ENCODE peak calls at places on chromosome 4, in eight cellular contexts. One of them, this sample, is unnamed.

GRCh38 chr4:137125011-137125410 is 407.3 kb downstream of the PCDH18 start:
- DNase-seq in body of pancreas: peak; percentile 10
- DNase-seq in psoas muscle: peak; percentile 28
- DNase-seq in pancreas: no peak
- DNase-seq in choroid plexus epithelial cell: peak; percentile 10
- DNase-seq in A549: no peak
- DNase-seq in testis: no peak
- DNase-seq in NB4: peak; percentile 8
- DNase-seq in this sample: no peak

GRCh38 chr4:52957791-52958190 is 95.7 kb downstream of the RASL11B start:
- DNase-seq in body of pancreas: no peak
- DNase-seq in psoas muscle: no peak
- DNase-seq in pancreas: no peak
- DNase-seq in choroid plexus epithelial cell: peak; percentile 45
- DNase-seq in A549: no peak
- DNase-seq in testis: no peak
- DNase-seq in NB4: no peak
- DNase-seq in this sample: no peak

GRCh38 chr4:26557164-26557563 is 26.7 kb upstream of the TBC1D19 start:
- DNase-seq in body of pancreas: no peak
- DNase-seq in psoas muscle: no peak
- DNase-seq in pancreas: no peak
- DNase-seq in choroid plexus epithelial cell: peak; percentile 84
- DNase-seq in A549: no peak
- DNase-seq in testis: no peak
- DNase-seq in NB4: no peak
- DNase-seq in this sample: no peak

GRCh38 chr4:155953151-155954117 is at the start of gene CTSO:
- DNase-seq in body of pancreas: peak; percentile 80
- DNase-seq in psoas muscle: peak; percentile 85
- DNase-seq in pancreas: peak; percentile 89
- DNase-seq in choroid plexus epithelial cell: peak; percentile 92
- DNase-seq in A549: peak; percentile 44
- DNase-seq in testis: peak; percentile 84
- DNase-seq in NB4: peak; percentile 53
- DNase-seq in this sample: peak; percentile 52

GRCh38 chr4:106256190-106256589 is 59.8 kb downstream of the TBCK start:
- DNase-seq in body of pancreas: no peak
- DNase-seq in psoas muscle: peak; percentile 41
- DNase-seq in pancreas: peak; percentile 44
- DNase-seq in choroid plexus epithelial cell: no peak
- DNase-seq in A549: no peak
- DNase-seq in testis: no peak
- DNase-seq in NB4: no peak
- DNase-seq in this sample: no peak

GRCh38 chr4:145828802-145829485 is 109.7 kb downstream of the ZNF827 start:
- DNase-seq in body of pancreas: no peak
- DNase-seq in psoas muscle: no peak
- DNase-seq in pancreas: no peak
- DNase-seq in choroid plexus epithelial cell: no peak
- DNase-seq in A549: no peak
- DNase-seq in testis: no peak
- DNase-seq in NB4: no peak
- DNase-seq in this sample: peak; percentile 61

GRCh38 chr4:128285085-128286023 is 2.3 kb downstream of the PGRMC2 start:
- DNase-seq in body of pancreas: peak; percentile 35
- DNase-seq in psoas muscle: no peak
- DNase-seq in pancreas: no peak
- DNase-seq in choroid plexus epithelial cell: no peak
- DNase-seq in A549: no peak
- DNase-seq in testis: no peak
- DNase-seq in NB4: no peak
- DNase-seq in this sample: no peak

GRCh38 chr4:137509855-137510282 is 22.4 kb downstream of the PCDH18 start:
- DNase-seq in body of pancreas: no peak
- DNase-seq in psoas muscle: no peak
- DNase-seq in pancreas: no peak
- DNase-seq in choroid plexus epithelial cell: peak; percentile 45
- DNase-seq in A549: no peak
- DNase-seq in testis: no peak
- DNase-seq in NB4: no peak
- DNase-seq in this sample: no peak

GRCh38 chr4:40475609-40476008 is 140.5 kb downstream of the CHRNA9 start:
- DNase-seq in body of pancreas: peak; percentile 52
- DNase-seq in psoas muscle: no peak
- DNase-seq in pancreas: no peak
- DNase-seq in choroid plexus epithelial cell: no peak
- DNase-seq in A549: peak; percentile 25
- DNase-seq in testis: no peak
- DNase-seq in NB4: no peak
- DNase-seq in this sample: no peak

GRCh38 chr4:68466185-68466584 is 18.9 kb downstream of the TMPRSS11E start:
- DNase-seq in body of pancreas: no peak
- DNase-seq in psoas muscle: no peak
- DNase-seq in pancreas: no peak
- DNase-seq in choroid plexus epithelial cell: peak; percentile 58
- DNase-seq in A549: no peak
- DNase-seq in testis: no peak
- DNase-seq in NB4: no peak
- DNase-seq in this sample: no peak

GRCh38 chr4:188624370-188624769 is 485.1 kb downstream of the TRIML1 start:
- DNase-seq in body of pancreas: no peak
- DNase-seq in psoas muscle: no peak
- DNase-seq in pancreas: no peak
- DNase-seq in choroid plexus epithelial cell: no peak
- DNase-seq in A549: no peak
- DNase-seq in testis: no peak
- DNase-seq in NB4: no peak
- DNase-seq in this sample: no peak

GRCh38 chr4:10020871-10021676 is at the start of gene SLC2A9:
- DNase-seq in body of pancreas: no peak
- DNase-seq in psoas muscle: peak; percentile 63
- DNase-seq in pancreas: no peak
- DNase-seq in choroid plexus epithelial cell: peak; percentile 63
- DNase-seq in A549: no peak
- DNase-seq in testis: no peak
- DNase-seq in NB4: peak; percentile 67
- DNase-seq in this sample: no peak
- H3K4me3 ChIP-seq in body of pancreas: no peak within 1 kb of the TSS
- H3K4me3 ChIP-seq in psoas muscle: peak within 1 kb of the TSS; percentile 4
- H3K4me3 ChIP-seq in pancreas: no peak within 1 kb of the TSS
- H3K4me3 ChIP-seq in choroid plexus epithelial cell: peak within 1 kb of the TSS; percentile 1
- H3K4me3 ChIP-seq in A549: no peak within 1 kb of the TSS
- H3K4me3 ChIP-seq in testis: no peak within 1 kb of the TSS
- H3K4me3 ChIP-seq in NB4: peak within 1 kb of the TSS; percentile 41
- H3K4me3 ChIP-seq in this sample: no peak within 1 kb of the TSS

GRCh38 chr4:90000995-90001394 is 106.3 kb downstream of the MMRN1 start:
- DNase-seq in body of pancreas: no peak
- DNase-seq in psoas muscle: no peak
- DNase-seq in pancreas: no peak
- DNase-seq in choroid plexus epithelial cell: no peak
- DNase-seq in A549: no peak
- DNase-seq in testis: no peak
- DNase-seq in NB4: no peak
- DNase-seq in this sample: no peak

GRCh38 chr4:89995824-89996223 is 101.2 kb downstream of the MMRN1 start:
- DNase-seq in body of pancreas: no peak
- DNase-seq in psoas muscle: no peak
- DNase-seq in pancreas: no peak
- DNase-seq in choroid plexus epithelial cell: no peak
- DNase-seq in A549: no peak
- DNase-seq in testis: no peak
- DNase-seq in NB4: no peak
- DNase-seq in this sample: no peak

GRCh38 chr4:89995006-89995405 is 100.4 kb downstream of the MMRN1 start:
- DNase-seq in body of pancreas: no peak
- DNase-seq in psoas muscle: no peak
- DNase-seq in pancreas: no peak
- DNase-seq in choroid plexus epithelial cell: no peak
- DNase-seq in A549: no peak
- DNase-seq in testis: no peak
- DNase-seq in NB4: no peak
- DNase-seq in this sample: no peak

GRCh38 chr4:89997171-89997704 is 102.6 kb downstream of the MMRN1 start:
- DNase-seq in body of pancreas: no peak
- DNase-seq in psoas muscle: no peak
- DNase-seq in pancreas: no peak
- DNase-seq in choroid plexus epithelial cell: no peak
- DNase-seq in A549: no peak
- DNase-seq in testis: no peak
- DNase-seq in NB4: no peak
- DNase-seq in this sample: no peak

GRCh38 chr4:89998350-89999098 is 103.9 kb downstream of the MMRN1 start:
- DNase-seq in body of pancreas: no peak
- DNase-seq in psoas muscle: no peak
- DNase-seq in pancreas: no peak
- DNase-seq in choroid plexus epithelial cell: no peak
- DNase-seq in A549: no peak
- DNase-seq in testis: no peak
- DNase-seq in NB4: no peak
- DNase-seq in this sample: no peak
- TF ChIP-seq CTCF in body of pancreas: no peak
- TF ChIP-seq CTCF in psoas muscle: no peak
- TF ChIP-seq CTCF in pancreas: no peak
- TF ChIP-seq CTCF in choroid plexus epithelial cell: no peak
- TF ChIP-seq CTCF in A549: no peak
- TF ChIP-seq CTCF in testis: no peak
- TF ChIP-seq CTCF in NB4: no peak
- TF ChIP-seq CTCF in this sample: no peak

GRCh38 chr4:140497776-140498636 is at the start of gene MGAT4D:
- DNase-seq in body of pancreas: peak; percentile 12
- DNase-seq in psoas muscle: no peak
- DNase-seq in pancreas: peak; percentile 68
- DNase-seq in choroid plexus epithelial cell: no peak
- DNase-seq in A549: no peak
- DNase-seq in testis: peak; percentile 21
- DNase-seq in NB4: peak; percentile 2
- DNase-seq in this sample: no peak
- H3K4me3 ChIP-seq in body of pancreas: no peak within 1 kb of the TSS
- H3K4me3 ChIP-seq in psoas muscle: peak within 1 kb of the TSS; percentile 27
- H3K4me3 ChIP-seq in pancreas: peak within 1 kb of the TSS; percentile 5
- H3K4me3 ChIP-seq in choroid plexus epithelial cell: no peak within 1 kb of the TSS
- H3K4me3 ChIP-seq in A549: no peak within 1 kb of the TSS
- H3K4me3 ChIP-seq in testis: peak within 1 kb of the TSS; percentile 34
- H3K4me3 ChIP-seq in NB4: no peak within 1 kb of the TSS
- H3K4me3 ChIP-seq in this sample: no peak within 1 kb of the TSS

GRCh38 chr4:143377635-143378099 is 41.0 kb downstream of the GAB1 start:
- DNase-seq in body of pancreas: no peak
- DNase-seq in psoas muscle: no peak
- DNase-seq in pancreas: no peak
- DNase-seq in choroid plexus epithelial cell: no peak
- DNase-seq in A549: no peak
- DNase-seq in testis: no peak
- DNase-seq in NB4: no peak
- DNase-seq in this sample: peak; percentile 64
- TF ChIP-seq CTCF in body of pancreas: no peak
- TF ChIP-seq CTCF in psoas muscle: no peak
- TF ChIP-seq CTCF in pancreas: no peak
- TF ChIP-seq CTCF in choroid plexus epithelial cell: no peak
- TF ChIP-seq CTCF in A549: no peak
- TF ChIP-seq CTCF in testis: no peak
- TF ChIP-seq CTCF in NB4: no peak
- TF ChIP-seq CTCF in this sample: no peak

GRCh38 chr4:64409300-64409699 is at the start of gene TECRL:
- DNase-seq in body of pancreas: no peak
- DNase-seq in psoas muscle: no peak
- DNase-seq in pancreas: no peak
- DNase-seq in choroid plexus epithelial cell: no peak
- DNase-seq in A549: no peak
- DNase-seq in testis: no peak
- DNase-seq in NB4: no peak
- DNase-seq in this sample: no peak

GRCh38 chr4:64405761-64406160 is 3.5 kb downstream of the TECRL start:
- DNase-seq in body of pancreas: no peak
- DNase-seq in psoas muscle: no peak
- DNase-seq in pancreas: no peak
- DNase-seq in choroid plexus epithelial cell: no peak
- DNase-seq in A549: no peak
- DNase-seq in testis: no peak
- DNase-seq in NB4: no peak
- DNase-seq in this sample: no peak

GRCh38 chr4:64402684-64403083 is 6.6 kb downstream of the TECRL start:
- DNase-seq in body of pancreas: no peak
- DNase-seq in psoas muscle: no peak
- DNase-seq in pancreas: no peak
- DNase-seq in choroid plexus epithelial cell: no peak
- DNase-seq in A549: no peak
- DNase-seq in testis: no peak
- DNase-seq in NB4: no peak
- DNase-seq in this sample: no peak

GRCh38 chr4:64407000-64407399 is 2.2 kb downstream of the TECRL start:
- DNase-seq in body of pancreas: no peak
- DNase-seq in psoas muscle: no peak
- DNase-seq in pancreas: no peak
- DNase-seq in choroid plexus epithelial cell: no peak
- DNase-seq in A549: no peak
- DNase-seq in testis: no peak
- DNase-seq in NB4: no peak
- DNase-seq in this sample: no peak
- H3K4me3 ChIP-seq in body of pancreas: no peak overlapping the region
- H3K4me3 ChIP-seq in psoas muscle: peak overlapping the region; percentile 59
- H3K4me3 ChIP-seq in pancreas: no peak overlapping the region
- H3K4me3 ChIP-seq in choroid plexus epithelial cell: no peak overlapping the region
- H3K4me3 ChIP-seq in A549: no peak overlapping the region
- H3K4me3 ChIP-seq in testis: no peak overlapping the region
- H3K4me3 ChIP-seq in NB4: no peak overlapping the region
- H3K4me3 ChIP-seq in this sample: no peak overlapping the region

GRCh38 chr4:185179488-185179887 is 24.3 kb downstream of the CFAP97 start:
- DNase-seq in body of pancreas: no peak
- DNase-seq in psoas muscle: no peak
- DNase-seq in pancreas: no peak
- DNase-seq in choroid plexus epithelial cell: no peak
- DNase-seq in A549: no peak
- DNase-seq in testis: no peak
- DNase-seq in NB4: no peak
- DNase-seq in this sample: no peak

GRCh38 chr4:185186769-185187168 is 17.0 kb downstream of the CFAP97 start:
- DNase-seq in body of pancreas: no peak
- DNase-seq in psoas muscle: no peak
- DNase-seq in pancreas: no peak
- DNase-seq in choroid plexus epithelial cell: no peak
- DNase-seq in A549: no peak
- DNase-seq in testis: no peak
- DNase-seq in NB4: no peak
- DNase-seq in this sample: no peak

GRCh38 chr4:185182196-185182595 is 21.6 kb downstream of the CFAP97 start:
- DNase-seq in body of pancreas: no peak
- DNase-seq in psoas muscle: no peak
- DNase-seq in pancreas: no peak
- DNase-seq in choroid plexus epithelial cell: no peak
- DNase-seq in A549: no peak
- DNase-seq in testis: no peak
- DNase-seq in NB4: no peak
- DNase-seq in this sample: no peak

GRCh38 chr4:185183622-185184281 is 20.0 kb downstream of the CFAP97 start:
- DNase-seq in body of pancreas: peak; percentile 93
- DNase-seq in psoas muscle: peak; percentile 68
- DNase-seq in pancreas: no peak
- DNase-seq in choroid plexus epithelial cell: peak; percentile 97
- DNase-seq in A549: peak; percentile 49
- DNase-seq in testis: peak; percentile 96
- DNase-seq in NB4: peak; percentile 86
- DNase-seq in this sample: peak; percentile 74
- TF ChIP-seq CTCF in body of pancreas: peak; percentile 87
- TF ChIP-seq CTCF in psoas muscle: peak; percentile 85
- TF ChIP-seq CTCF in pancreas: peak; percentile 67
- TF ChIP-seq CTCF in choroid plexus epithelial cell: peak; percentile 91
- TF ChIP-seq CTCF in A549: peak; percentile 71
- TF ChIP-seq CTCF in testis: peak; percentile 85
- TF ChIP-seq CTCF in NB4: peak; percentile 72
- TF ChIP-seq CTCF in this sample: peak; percentile 67